ENCODE peak calls at places on chromosomes 13 and 19, in ten cellular contexts. I is neural progenitor cell; X is transverse colon; H is A549; L is cardiac muscle cell; S is right atrium auricular region; J is stomach; P is naive thymus-derived CD4-positive, alpha-beta T cell; T is upper lobe of right lung; Z is suprapubic skin. M is an unnamed sample.
A peak's percentile ranks its signal among the peaks of the same experiment; 100 is the strongest.

GRCh38 chr19:30416375-30416774 is 44.2 kb downstream of the ZNF536 start:
- DNase-seq in I (no peak), X (no peak), H (no peak), L (no peak), S (no peak), J (no peak), P (no peak), T (no peak), Z (no peak), M (no peak)

GRCh38 chr13:54383604-54384003 is 1355.0 kb downstream of the OLFM4 start:
- DNase-seq in I (peak; percentile 20), X (no peak), H (no peak), L (no peak), S (no peak), J (no peak), P (no peak), T (no peak), Z (no peak), M (no peak)

GRCh38 chr13:23657056-23657455 is 86.8 kb downstream of the TNFRSF19 start:
- DNase-seq in I (no peak), X (no peak), H (no peak), L (no peak), S (no peak), J (no peak), P (no peak), T (no peak), Z (no peak), M (no peak)

GRCh38 chr13:109700176-109700575 is 86.2 kb downstream of the IRS2 start:
- DNase-seq in I (no peak), X (peak; percentile 91), H (no peak), L (peak; percentile 75), S (peak; percentile 72), J (peak; percentile 75), P (no peak), T (peak; percentile 81), Z (no peak), M (no peak)

GRCh38 chr13:43537124-43537523 is 249.6 kb downstream of the ENOX1 start:
- DNase-seq in I (no peak), X (no peak), H (no peak), L (peak; percentile 45), S (no peak), J (no peak), P (no peak), T (no peak), Z (no peak), M (no peak)

GRCh38 chr13:28117689-28118377 is 17.5 kb upstream of the FLT3 start:
- DNase-seq in I (no peak), X (peak; percentile 60), H (no peak), L (no peak), S (peak; percentile 63), J (peak; percentile 46), P (no peak), T (no peak), Z (no peak), M (no peak)

GRCh38 chr19:51365211-51366049 is 758 bp downstream of the ETFB start:
- DNase-seq in I (no peak), X (peak; percentile 45), H (no peak), L (peak; percentile 61), S (peak; percentile 62), J (peak; percentile 29), P (no peak), T (no peak), Z (no peak), M (peak; percentile 76)

GRCh38 chr13:100491164-100491847 is 97.3 kb downstream of the GGACT start:
- DNase-seq in I (no peak), X (no peak), H (no peak), L (no peak), S (peak; percentile 72), J (no peak), P (no peak), T (no peak), Z (no peak), M (no peak)

GRCh38 chr13:108342369-108343289 is 73.1 kb downstream of the TNFSF13B start:
- DNase-seq in I (peak; percentile 58), X (no peak), H (peak; percentile 4), L (peak; percentile 60), S (no peak), J (no peak), P (no peak), T (no peak), Z (no peak), M (no peak)

GRCh38 chr19:49672131-49672919 is 4.7 kb upstream of the PRMT1 start:
- DNase-seq in I (peak; percentile 92), X (peak; percentile 85), H (peak; percentile 97), L (peak; percentile 91), S (peak; percentile 66), J (peak; percentile 81), P (peak; percentile 80), T (peak; percentile 88), Z (no peak), M (peak; percentile 98)

GRCh38 chr19:12880551-12881171 is 588 bp downstream of the DNASE2 start:
- DNase-seq in I (peak; percentile 69), X (no peak), H (no peak), L (peak; percentile 61), S (peak; percentile 60), J (peak; percentile 40), P (no peak), T (peak; percentile 78), Z (peak; percentile 75), M (peak; percentile 95)

GRCh38 chr13:109584844-109585361 is 201.5 kb downstream of the IRS2 start:
- DNase-seq in I (peak; percentile 11), X (no peak), H (no peak), L (no peak), S (no peak), J (no peak), P (no peak), T (no peak), Z (no peak), M (no peak)

GRCh38 chr19:21482863-21483276 is 22.5 kb upstream of the ZNF429 start:
- DNase-seq in I (peak; percentile 26), X (peak; percentile 48), H (no peak), L (peak; percentile 55), S (peak; percentile 60), J (peak; percentile 63), P (peak; percentile 32), T (peak; percentile 83), Z (no peak), M (peak; percentile 90)

GRCh38 chr19:57613941-57614743 is at the start of gene ZNF134:
- DNase-seq in I (peak; percentile 94), X (peak; percentile 94), H (peak; percentile 95), L (peak; percentile 95), S (peak; percentile 87), J (peak; percentile 93), P (peak; percentile 84), T (peak; percentile 96), Z (peak; percentile 92), M (peak; percentile 98)

GRCh38 chr13:97535619-97536018 is 101.7 kb downstream of the RAP2A start:
- DNase-seq in I (no peak), X (no peak), H (no peak), L (no peak), S (no peak), J (no peak), P (no peak), T (no peak), Z (no peak), M (no peak)

GRCh38 chr19:4120531-4120930 is 3.4 kb downstream of the MAP2K2 start:
- DNase-seq in I (no peak), X (no peak), H (no peak), L (no peak), S (no peak), J (no peak), P (no peak), T (no peak), Z (no peak), M (peak; percentile 97)

GRCh38 chr13:111005808-111006494 is 91.1 kb upstream of the ANKRD10 start:
- DNase-seq in I (no peak), X (peak; percentile 17), H (no peak), L (no peak), S (no peak), J (peak; percentile 42), P (no peak), T (peak; percentile 64), Z (no peak), M (no peak)

GRCh38 chr13:97005631-97006262 is 11.5 kb upstream of the OXGR1 start:
- DNase-seq in I (no peak), X (no peak), H (no peak), L (no peak), S (no peak), J (no peak), P (no peak), T (no peak), Z (no peak), M (no peak)

GRCh38 chr19:57099199-57099661 is 20.6 kb upstream of the USP29 start:
- DNase-seq in I (peak; percentile 55), X (peak; percentile 46), H (peak; percentile 33), L (peak; percentile 2), S (peak; percentile 59), J (peak; percentile 49), P (peak; percentile 32), T (peak; percentile 82), Z (no peak), M (peak; percentile 87)

GRCh38 chr19:42219812-42220750 is at the start of gene ZNF526:
- DNase-seq in I (peak; percentile 100), X (peak; percentile 98), H (peak; percentile 100), L (peak; percentile 98), S (peak; percentile 98), J (peak; percentile 98), P (peak; percentile 96), T (peak; percentile 98), Z (peak; percentile 99), M (peak; percentile 100)
- H3K4me1 ChIP-seq in I (peaks cover 28% of the 10 kb centered on the region), X (peaks cover 13% of the 10 kb centered on the region), H (peaks cover 39% of the 10 kb centered on the region), L (peaks cover 2% of the 10 kb centered on the region), S (no peaks in the 10 kb centered on the region), J (peaks cover 56% of the 10 kb centered on the region), P (peaks cover 37% of the 10 kb centered on the region), T (peaks cover 34% of the 10 kb centered on the region), Z (peaks cover 54% of the 10 kb centered on the region), M (peaks cover 33% of the 10 kb centered on the region)

GRCh38 chr19:8366961-8367326 is 3.0 kb downstream of the ANGPTL4 start:
- DNase-seq in I (no peak), X (peak; percentile 30), H (no peak), L (no peak), S (no peak), J (no peak), P (no peak), T (peak; percentile 66), Z (no peak), M (peak; percentile 90)
- H3K4me1 ChIP-seq in I (peaks cover 10% of the 10 kb centered on the region), X (peaks cover 26% of the 10 kb centered on the region), H (peaks cover 47% of the 10 kb centered on the region), L (peaks cover 7% of the 10 kb centered on the region), S (no peaks in the 10 kb centered on the region), J (peaks cover 94% of the 10 kb centered on the region), P (no peaks in the 10 kb centered on the region), T (peaks cover 48% of the 10 kb centered on the region), Z (peaks cover 87% of the 10 kb centered on the region), M (peaks cover 48% of the 10 kb centered on the region)

GRCh38 chr19:41239363-41239762 is 20.3 kb downstream of the AXL start:
- DNase-seq in I (no peak), X (peak; percentile 38), H (no peak), L (no peak), S (no peak), J (no peak), P (no peak), T (no peak), Z (no peak), M (no peak)
- H3K4me1 ChIP-seq in I (no peaks in the 10 kb centered on the region), X (no peaks in the 10 kb centered on the region), H (no peaks in the 10 kb centered on the region), L (no peaks in the 10 kb centered on the region), S (no peaks in the 10 kb centered on the region), J (no peaks in the 10 kb centered on the region), P (no peaks in the 10 kb centered on the region), T (no peaks in the 10 kb centered on the region), Z (peaks cover 5% of the 10 kb centered on the region), M (no peaks in the 10 kb centered on the region)

DNA sequence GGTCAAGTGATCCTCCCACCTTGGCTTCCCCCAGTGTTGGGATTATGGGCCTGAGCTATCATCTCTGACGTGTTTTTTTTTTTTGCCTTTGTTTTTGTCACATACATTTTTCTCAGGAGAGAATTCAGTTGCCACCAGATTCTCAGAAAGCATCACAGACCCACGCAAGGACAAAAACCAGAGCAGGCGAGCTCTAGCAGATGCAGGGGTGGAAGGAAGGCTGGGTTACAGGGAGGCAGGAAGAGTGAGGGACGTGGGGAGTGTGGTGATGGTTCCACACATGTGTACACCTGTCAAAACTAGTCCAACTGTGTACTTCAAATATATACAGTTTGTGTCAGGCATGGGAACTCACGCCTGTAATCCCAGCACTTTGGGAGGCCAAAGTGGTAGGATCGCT is 4.3 kb downstream of the TMEM161A start:
- DNase-seq in I (no peak), X (no peak), H (no peak), L (no peak), S (no peak), J (no peak), P (no peak), T (no peak), Z (no peak), M (no peak)
- H3K4me1 ChIP-seq in I (peaks cover 6% of the 10 kb centered on the region), X (no peaks in the 10 kb centered on the region), H (peaks cover 7% of the 10 kb centered on the region), L (peaks cover 20% of the 10 kb centered on the region), S (no peaks in the 10 kb centered on the region), J (peaks cover 11% of the 10 kb centered on the region), P (peaks cover 6% of the 10 kb centered on the region), T (peaks cover 8% of the 10 kb centered on the region), Z (peaks cover 12% of the 10 kb centered on the region), M (peaks cover 8% of the 10 kb centered on the region)

M was measured in osteoblast.